ENCODE peak calls at places on chromosomes 7 and 10, in seven cellular contexts. One of them, this sample, is unnamed.

GRCh38 chr7:15920953-15921352 is 234.5 kb upstream of the MEOX2 start:
- DNase-seq in non-pigmented ciliary epithelial cell: no peak
- DNase-seq in foreskin fibroblast: peak; percentile 50
- DNase-seq in GM12891: no peak
- DNase-seq in renal cortical epithelial cell: no peak
- DNase-seq in H7: no peak
- DNase-seq in uterus: no peak
- DNase-seq in this sample: no peak

GRCh38 chr7:101104799-101105198 is 19.5 kb downstream of the TRIM56 start:
- DNase-seq in non-pigmented ciliary epithelial cell: no peak
- DNase-seq in foreskin fibroblast: no peak
- DNase-seq in H7: no peak
- DNase-seq in uterus: no peak
- DNase-seq in GM12891: no peak
- DNase-seq in renal cortical epithelial cell: no peak
- DNase-seq in this sample: no peak

GRCh38 chr7:35003679-35004278 is 33.5 kb downstream of the DPY19L1 start:
- DNase-seq in uterus: peak; percentile 18
- DNase-seq in H7: no peak
- DNase-seq in renal cortical epithelial cell: peak; percentile 99
- DNase-seq in foreskin fibroblast: peak; percentile 81
- DNase-seq in non-pigmented ciliary epithelial cell: peak; percentile 32
- DNase-seq in GM12891: no peak
- DNase-seq in this sample: peak; percentile 24

GRCh38 chr7:139620676-139621344 is 97.3 kb downstream of the CLEC2L start:
- DNase-seq in foreskin fibroblast: peak; percentile 37
- DNase-seq in renal cortical epithelial cell: peak; percentile 49
- DNase-seq in uterus: peak; percentile 37
- DNase-seq in H7: peak; percentile 81
- DNase-seq in GM12891: peak; percentile 46
- DNase-seq in non-pigmented ciliary epithelial cell: no peak
- DNase-seq in this sample: peak; percentile 33

GRCh38 chr7:139730746-139731612 is 46.8 kb downstream of the HIPK2 start:
- DNase-seq in uterus: peak; percentile 50
- DNase-seq in GM12891: no peak
- DNase-seq in H7: no peak
- DNase-seq in non-pigmented ciliary epithelial cell: no peak
- DNase-seq in foreskin fibroblast: peak; percentile 83
- DNase-seq in renal cortical epithelial cell: peak; percentile 77
- DNase-seq in this sample: no peak

GRCh38 chr7:34155225-34155908 is 250.0 kb downstream of the BMPER start:
- DNase-seq in uterus: peak; percentile 39
- DNase-seq in H7: no peak
- DNase-seq in GM12891: no peak
- DNase-seq in non-pigmented ciliary epithelial cell: peak; percentile 90
- DNase-seq in renal cortical epithelial cell: peak; percentile 66
- DNase-seq in foreskin fibroblast: peak; percentile 98
- DNase-seq in this sample: peak; percentile 92

GRCh38 chr7:102150266-102150665 is 136.4 kb upstream of the SH2B2 start:
- DNase-seq in non-pigmented ciliary epithelial cell: no peak
- DNase-seq in foreskin fibroblast: no peak
- DNase-seq in renal cortical epithelial cell: no peak
- DNase-seq in uterus: no peak
- DNase-seq in GM12891: no peak
- DNase-seq in H7: no peak
- DNase-seq in this sample: no peak

GRCh38 chr10:63421591-63421990 is 44.2 kb downstream of the JMJD1C start:
- DNase-seq in non-pigmented ciliary epithelial cell: no peak
- DNase-seq in uterus: no peak
- DNase-seq in GM12891: peak; percentile 18
- DNase-seq in H7: no peak
- DNase-seq in foreskin fibroblast: no peak
- DNase-seq in renal cortical epithelial cell: peak; percentile 21
- DNase-seq in this sample: no peak

GRCh38 chr7:8605227-8605626 is 171.8 kb downstream of the NXPH1 start:
- DNase-seq in H7: no peak
- DNase-seq in renal cortical epithelial cell: no peak
- DNase-seq in non-pigmented ciliary epithelial cell: no peak
- DNase-seq in GM12891: no peak
- DNase-seq in foreskin fibroblast: no peak
- DNase-seq in uterus: no peak
- DNase-seq in this sample: no peak

GRCh38 chr10:14879801-14880193 is 1.1 kb downstream of the SUV39H2 start:
- DNase-seq in non-pigmented ciliary epithelial cell: no peak
- DNase-seq in uterus: no peak
- DNase-seq in renal cortical epithelial cell: no peak
- DNase-seq in foreskin fibroblast: no peak
- DNase-seq in GM12891: no peak
- DNase-seq in H7: no peak
- DNase-seq in this sample: no peak

GRCh38 chr10:14621037-14621436 is 153.7 kb downstream of the FAM107B start:
- DNase-seq in GM12891: no peak
- DNase-seq in H7: no peak
- DNase-seq in uterus: no peak
- DNase-seq in foreskin fibroblast: no peak
- DNase-seq in non-pigmented ciliary epithelial cell: no peak
- DNase-seq in renal cortical epithelial cell: no peak
- DNase-seq in this sample: no peak

GRCh38 chr10:93917814-93918213 is 24.0 kb downstream of the SLC35G1 start:
- DNase-seq in GM12891: no peak
- DNase-seq in non-pigmented ciliary epithelial cell: no peak
- DNase-seq in renal cortical epithelial cell: no peak
- DNase-seq in H7: no peak
- DNase-seq in foreskin fibroblast: no peak
- DNase-seq in uterus: no peak
- DNase-seq in this sample: no peak

GRCh38 chr7:16171928-16172327 is 249.4 kb downstream of the CRPPA start:
- DNase-seq in foreskin fibroblast: no peak
- DNase-seq in H7: no peak
- DNase-seq in uterus: no peak
- DNase-seq in renal cortical epithelial cell: no peak
- DNase-seq in GM12891: no peak
- DNase-seq in non-pigmented ciliary epithelial cell: peak; percentile 18
- DNase-seq in this sample: no peak

GRCh38 chr7:129574487-129574886 is 37.0 kb upstream of the NRF1 start:
- DNase-seq in H7: no peak
- DNase-seq in non-pigmented ciliary epithelial cell: peak; percentile 41
- DNase-seq in uterus: no peak
- DNase-seq in GM12891: no peak
- DNase-seq in renal cortical epithelial cell: peak; percentile 21
- DNase-seq in foreskin fibroblast: peak; percentile 92
- DNase-seq in this sample: peak; percentile 91

GRCh38 chr10:82397859-82398258 is 522.9 kb downstream of the NRG3 start:
- DNase-seq in H7: no peak
- DNase-seq in uterus: no peak
- DNase-seq in renal cortical epithelial cell: no peak
- DNase-seq in foreskin fibroblast: no peak
- DNase-seq in GM12891: no peak
- DNase-seq in non-pigmented ciliary epithelial cell: no peak
- DNase-seq in this sample: no peak

GRCh38 chr10:99370993-99371392 is 41.8 kb downstream of the CNNM1 start:
- DNase-seq in H7: no peak
- DNase-seq in uterus: no peak
- DNase-seq in renal cortical epithelial cell: peak; percentile 48
- DNase-seq in non-pigmented ciliary epithelial cell: no peak
- DNase-seq in GM12891: no peak
- DNase-seq in foreskin fibroblast: peak; percentile 64
- DNase-seq in this sample: peak; percentile 61

GRCh38 chr7:154781369-154782303 is 221.3 kb downstream of the PAXIP1 start:
- DNase-seq in foreskin fibroblast: no peak
- DNase-seq in GM12891: no peak
- DNase-seq in renal cortical epithelial cell: no peak
- DNase-seq in non-pigmented ciliary epithelial cell: no peak
- DNase-seq in uterus: no peak
- DNase-seq in H7: no peak
- DNase-seq in this sample: no peak

GRCh38 chr10:24882047-24882698 is 70.2 kb downstream of the PRTFDC1 start:
- DNase-seq in foreskin fibroblast: peak; percentile 26
- DNase-seq in uterus: no peak
- DNase-seq in renal cortical epithelial cell: no peak
- DNase-seq in non-pigmented ciliary epithelial cell: no peak
- DNase-seq in GM12891: no peak
- DNase-seq in H7: no peak
- DNase-seq in this sample: peak; percentile 54

GRCh38 chr10:48502791-48503190 is 102.1 kb downstream of the ARHGAP22 start:
- DNase-seq in renal cortical epithelial cell: no peak
- DNase-seq in GM12891: no peak
- DNase-seq in foreskin fibroblast: no peak
- DNase-seq in uterus: no peak
- DNase-seq in H7: peak; percentile 8
- DNase-seq in non-pigmented ciliary epithelial cell: no peak
- DNase-seq in this sample: no peak

GRCh38 chr10:132309466-132309865 is 1.7 kb upstream of the STK32C start:
- DNase-seq in renal cortical epithelial cell: no peak
- DNase-seq in GM12891: no peak
- DNase-seq in H7: peak; percentile 43
- DNase-seq in uterus: no peak
- DNase-seq in foreskin fibroblast: no peak
- DNase-seq in non-pigmented ciliary epithelial cell: no peak
- DNase-seq in this sample: no peak

GRCh38 chr7:24865994-24866615 is 108.8 kb upstream of the GSDME start:
- DNase-seq in renal cortical epithelial cell: no peak
- DNase-seq in non-pigmented ciliary epithelial cell: no peak
- DNase-seq in GM12891: no peak
- DNase-seq in uterus: no peak
- DNase-seq in H7: no peak
- DNase-seq in foreskin fibroblast: no peak
- DNase-seq in this sample: no peak

GRCh38 chr10:73956476-73957338 is 41.2 kb upstream of the VCL start:
- DNase-seq in uterus: no peak
- DNase-seq in renal cortical epithelial cell: peak; percentile 72
- DNase-seq in foreskin fibroblast: peak; percentile 65
- DNase-seq in GM12891: no peak
- DNase-seq in H7: no peak
- DNase-seq in non-pigmented ciliary epithelial cell: no peak
- DNase-seq in this sample: no peak